ENCODE peak calls at places on chromosomes 6 and 20, in seven cellular contexts. M, T, R, Y, S, J and H are unnamed samples.

GRCh38 chr6:7914991-7915789 is 4.6 kb upstream of the TXNDC5 start:
- DNase-seq in M (no peak), T (no peak), R (no peak), Y (no peak), S (no peak), J (no peak), H (peak)

GRCh38 chr6:122459240-122459639 is 12.4 kb downstream of the SERINC1 start:
- DNase-seq in M (no peak), T (no peak), R (no peak), Y (no peak), S (no peak), J (no peak), H (no peak)

GRCh38 chr20:4601630-4602296 is 119.9 kb upstream of the PRND start:
- DNase-seq in M (no peak), T (no peak), R (no peak), Y (no peak), S (no peak), J (no peak), H (peak)

GRCh38 chr20:14342910-14343309 is 5.5 kb upstream of the FLRT3 start:
- DNase-seq in M (no peak), T (no peak), R (no peak), Y (no peak), S (no peak), J (no peak), H (no peak)

GRCh38 chr6:31652925-31653724 is 664 bp upstream of the BAG6 start:
- DNase-seq in M (peak), T (peak), R (peak), Y (peak), S (no peak), J (no peak), H (peak)

GRCh38 chr6:15922510-15923307 is 206.2 kb upstream of the MYLIP start:
- DNase-seq in M (no peak), T (no peak), R (no peak), Y (no peak), S (no peak), J (no peak), H (no peak)

GRCh38 chr6:78910611-78911134 is 43.3 kb downstream of the IRAK1BP1 start:
- DNase-seq in M (peak), T (no peak), R (no peak), Y (no peak), S (peak), J (no peak), H (peak)

GRCh38 chr6:49336514-49337131 is 126.4 kb downstream of the MMUT start:
- DNase-seq in M (no peak), T (no peak), R (no peak), Y (no peak), S (no peak), J (no peak), H (no peak)

GRCh38 chr6:166242888-166243287 is 65.3 kb downstream of the PRR18 start:
- DNase-seq in M (no peak), T (no peak), R (no peak), Y (no peak), S (no peak), J (no peak), H (no peak)

GRCh38 chr6:53359843-53360834 is 11.4 kb upstream of the ELOVL5 start:
- DNase-seq in M (no peak), T (no peak), R (peak), Y (no peak), S (no peak), J (no peak), H (peak)

GRCh38 chr6:109686566-109686965 is 4.4 kb downstream of the AK9 start:
- DNase-seq in M (no peak), T (no peak), R (no peak), Y (no peak), S (no peak), J (no peak), H (peak)

GRCh38 chr6:89022747-89023289 is 57.7 kb upstream of the PNRC1 start:
- DNase-seq in M (no peak), T (no peak), R (no peak), Y (no peak), S (no peak), J (no peak), H (no peak)

GRCh38 chr20:11118802-11119380 is 445.1 kb upstream of the JAG1 start:
- DNase-seq in M (no peak), T (no peak), R (no peak), Y (no peak), S (no peak), J (no peak), H (no peak)

GRCh38 chr6:106360989-106361430 is 493 bp downstream of the CRYBG1 start:
- DNase-seq in M (peak), T (no peak), R (no peak), Y (no peak), S (peak), J (no peak), H (peak)

GRCh38 chr6:139536751-139537617 is 162.5 kb upstream of the CITED2 start:
- DNase-seq in M (no peak), T (no peak), R (no peak), Y (no peak), S (no peak), J (no peak), H (no peak)

GRCh38 chr6:167094820-167095637 is 27.9 kb upstream of the CCR6 start:
- DNase-seq in M (no peak), T (no peak), R (no peak), Y (no peak), S (no peak), J (no peak), H (peak)

GRCh38 chr6:89678531-89678930 is 40.0 kb upstream of the LYRM2 start:
- DNase-seq in M (no peak), T (no peak), R (no peak), Y (no peak), S (no peak), J (no peak), H (no peak)

GRCh38 chr20:48265791-48266190 is 480.5 kb upstream of the SULF2 start:
- DNase-seq in M (no peak), T (no peak), R (no peak), Y (no peak), S (no peak), J (no peak), H (no peak)

GRCh38 chr6:153028261-153028660 is 25.8 kb upstream of the MTRF1L start:
- DNase-seq in M (no peak), T (no peak), R (no peak), Y (no peak), S (no peak), J (no peak), H (no peak)

GRCh38 chr20:62313021-62313420 is 10.2 kb downstream of the ADRM1 start:
- DNase-seq in M (no peak), T (no peak), R (no peak), Y (no peak), S (no peak), J (no peak), H (no peak)

GRCh38 chr20:32337937-32338661 is 20.0 kb upstream of the ASXL1 start:
- DNase-seq in M (no peak), T (no peak), R (no peak), Y (no peak), S (no peak), J (no peak), H (peak)

GRCh38 chr6:166592818-166593217 is 6.3 kb upstream of the RAMACL start:
- DNase-seq in M (no peak), T (no peak), R (no peak), Y (no peak), S (no peak), J (no peak), H (peak)